ENCODE peak calls at places on chromosome 12, in eight cellular contexts. V is NAMALWA; R is stimulated activated CD4-positive, alpha-beta T cell treated with anti-CD3 and anti-CD28 coated beads, Interleukin-4, amount 100 ng/mL, for 48 hours; N is PC-9; M is HEK293T; C is cardiac muscle cell; Y is GM03348; L is upper lobe of right lung. G is an unnamed sample.

GRCh38 chr12:88057994-88058718 is 29.0 kb upstream of the C12orf50 start:
- DNase-seq in V (no peak), R (no peak), N (no peak), M (no peak), C (peak), Y (peak), L (no peak), G (peak)

GRCh38 chr12:29282452-29282851 is 98.5 kb downstream of the ERGIC2 start:
- DNase-seq in V (no peak), R (no peak), N (no peak), M (no peak), C (peak), Y (no peak), L (no peak), G (no peak)

GRCh38 chr12:52434760-52435530 is 774 bp upstream of the KRT75 start:
- DNase-seq in V (no peak), R (no peak), N (peak), M (no peak), C (no peak), Y (no peak), L (no peak), G (no peak)

GRCh38 chr12:132764231-132764630 is 2.6 kb upstream of the ANKLE2 start:
- DNase-seq in V (no peak), R (no peak), N (no peak), M (no peak), C (no peak), Y (no peak), L (no peak), G (peak)

GRCh38 chr12:94994312-94994711 is 9.2 kb downstream of the NDUFA12 start:
- DNase-seq in V (no peak), R (no peak), N (peak), M (no peak), C (peak), Y (peak), L (no peak), G (peak)

GRCh38 chr12:131056626-131057025 is 102.9 kb downstream of the ADGRD1 start:
- DNase-seq in V (no peak), R (no peak), N (no peak), M (no peak), C (no peak), Y (no peak), L (no peak), G (no peak)

GRCh38 chr12:50102186-50102585 is 1.6 kb upstream of the GPD1 start:
- DNase-seq in V (no peak), R (no peak), N (no peak), M (no peak), C (no peak), Y (no peak), L (no peak), G (no peak)

GRCh38 chr12:4215862-4216541 is 57.6 kb upstream of the CCND2 start:
- DNase-seq in V (no peak), R (no peak), N (no peak), M (no peak), C (no peak), Y (no peak), L (no peak), G (no peak)

GRCh38 chr12:16238661-16239060 is 38.8 kb downstream of the SLC15A5 start:
- DNase-seq in V (no peak), R (no peak), N (no peak), M (no peak), C (peak), Y (peak), L (no peak), G (no peak)

GRCh38 chr12:124910561-124911478 is 3.6 kb downstream of the UBC start:
- DNase-seq in V (peak), R (no peak), N (peak), M (no peak), C (peak), Y (no peak), L (no peak), G (peak)

GRCh38 chr12:14952295-14952995 is 9.0 kb downstream of the ARHGDIB start:
- DNase-seq in V (peak), R (no peak), N (peak), M (no peak), C (peak), Y (peak), L (no peak), G (peak)

GRCh38 chr12:32946504-32947131 is 50.0 kb upstream of the PKP2 start:
- DNase-seq in V (no peak), R (no peak), N (no peak), M (no peak), C (no peak), Y (no peak), L (no peak), G (no peak)

GRCh38 chr12:79275631-79276030 is 411.1 kb downstream of the SYT1 start:
- DNase-seq in V (no peak), R (no peak), N (no peak), M (no peak), C (no peak), Y (no peak), L (no peak), G (no peak)

GRCh38 chr12:69027411-69027811 is 94.4 kb upstream of the CPM start:
- DNase-seq in V (no peak), R (no peak), N (peak), M (no peak), C (peak), Y (peak), L (no peak), G (no peak)

GRCh38 chr12:27257104-27257848 is 13.2 kb downstream of the STK38L start:
- DNase-seq in V (no peak), R (no peak), N (no peak), M (no peak), C (no peak), Y (peak), L (no peak), G (no peak)

GRCh38 chr12:85441740-85442139 is 161.7 kb downstream of the ALX1 start:
- DNase-seq in V (no peak), R (no peak), N (no peak), M (no peak), C (peak), Y (peak), L (no peak), G (no peak)

GRCh38 chr12:60035835-60036234 is 440.0 kb downstream of the SLC16A7 start:
- DNase-seq in V (no peak), R (no peak), N (no peak), M (no peak), C (no peak), Y (peak), L (no peak), G (no peak)

GRCh38 chr12:6360080-6360571 is 15.2 kb downstream of the SCNN1A start:
- DNase-seq in V (no peak), R (no peak), N (no peak), M (no peak), C (no peak), Y (no peak), L (no peak), G (peak)

GRCh38 chr12:46268617-46269428 is at the start of gene SLC38A1:
- DNase-seq in V (peak), R (peak), N (peak), M (peak), C (peak), Y (peak), L (peak), G (peak)

GRCh38 chr12:124359671-124360581 is 65.0 kb downstream of the RFLNA start:
- DNase-seq in V (no peak), R (no peak), N (no peak), M (no peak), C (peak), Y (no peak), L (peak), G (no peak)

GRCh38 chr12:45612044-45612794 is 117.3 kb upstream of the ARID2 start:
- DNase-seq in V (no peak), R (no peak), N (no peak), M (no peak), C (peak), Y (no peak), L (no peak), G (no peak)

GRCh38 chr12:105724651-105725050 is 394.2 kb downstream of the C12orf75 start:
- DNase-seq in V (no peak), R (no peak), N (no peak), M (no peak), C (peak), Y (no peak), L (no peak), G (no peak)

GRCh38 chr12:85949253-85949652 is 75.2 kb downstream of the NTS start:
- DNase-seq in V (no peak), R (no peak), N (no peak), M (no peak), C (no peak), Y (no peak), L (no peak), G (no peak)

GRCh38 chr12:101066489-101066888 is 143.5 kb downstream of the SLC5A8 start:
- DNase-seq in V (no peak), R (no peak), N (no peak), M (no peak), C (no peak), Y (no peak), L (no peak), G (no peak)

GRCh38 chr12:128813392-128813791 is 10.4 kb downstream of the SLC15A4 start:
- DNase-seq in V (no peak), R (no peak), N (no peak), M (no peak), C (no peak), Y (no peak), L (no peak), G (no peak)

GRCh38 chr12:88163371-88163770 is 21.3 kb downstream of the TMTC3 start:
- DNase-seq in V (no peak), R (no peak), N (no peak), M (no peak), C (no peak), Y (no peak), L (no peak), G (no peak)

GRCh38 chr12:72982351-72982750 is 710.2 kb downstream of the TRHDE start:
- DNase-seq in V (no peak), R (no peak), N (no peak), M (no peak), C (no peak), Y (no peak), L (no peak), G (no peak)

GRCh38 chr12:77947326-77947725 is 116.6 kb downstream of the NAV3 start:
- DNase-seq in V (no peak), R (no peak), N (no peak), M (no peak), C (peak), Y (peak), L (no peak), G (no peak)

GRCh38 chr12:26723379-26724308 is 109.3 kb downstream of the ITPR2 start:
- DNase-seq in V (peak), R (no peak), N (peak), M (no peak), C (peak), Y (peak), L (no peak), G (no peak)

GRCh38 chr12:99914206-99914605 is 70.5 kb downstream of the ANKS1B start:
- DNase-seq in V (no peak), R (no peak), N (no peak), M (no peak), C (no peak), Y (no peak), L (no peak), G (no peak)

GRCh38 chr12:43711348-43711747 is 47.2 kb downstream of the PUS7L start:
- DNase-seq in V (no peak), R (no peak), N (no peak), M (no peak), C (no peak), Y (no peak), L (no peak), G (no peak)

GRCh38 chr12:62802981-62803380 is 132.0 kb downstream of the PPM1H start:
- DNase-seq in V (no peak), R (no peak), N (no peak), M (peak), C (no peak), Y (no peak), L (no peak), G (peak)

GRCh38 chr12:51185171-51185717 is 12.3 kb upstream of the TFCP2 start:
- DNase-seq in V (no peak), R (no peak), N (no peak), M (peak), C (no peak), Y (no peak), L (no peak), G (no peak)

GRCh38 chr12:42145552-42146215 is 1.0 kb upstream of the GXYLT1 start:
- DNase-seq in V (peak), R (no peak), N (no peak), M (no peak), C (no peak), Y (no peak), L (no peak), G (no peak)

GRCh38 chr12:110403975-110404675 is 617 bp upstream of the ANAPC7 start:
- DNase-seq in V (peak), R (peak), N (peak), M (peak), C (peak), Y (peak), L (peak), G (peak)

GRCh38 chr12:78949532-78949931 is 85.0 kb downstream of the SYT1 start:
- DNase-seq in V (no peak), R (no peak), N (no peak), M (no peak), C (no peak), Y (no peak), L (no peak), G (no peak)

G was measured in osteoblast.